ENCODE peak calls at places on chromosomes 11 and 22, in eight cellular contexts. K, R, V, H, C, T, M and Z are unnamed samples.

GRCh38 chr11:92739020-92739419 is 230.4 kb upstream of the MTNR1B start:
- DNase-seq in M (no peak), K (no peak), C (no peak), H (no peak), V (peak; percentile 10), T (no peak), R (no peak), Z (no peak)

GRCh38 chr22:19734163-19734562 is 10.8 kb downstream of the GP1BB start:
- DNase-seq in C (no peak), H (peak; percentile 64), T (no peak), M (no peak), V (no peak), R (no peak), K (no peak), Z (no peak)

GRCh38 chr11:43708776-43709175 is 28.2 kb downstream of the HSD17B12 start:
- DNase-seq in V (no peak), C (no peak), K (no peak), H (no peak), M (no peak), T (no peak), R (no peak), Z (peak; percentile 10)

GRCh38 chr11:107549253-107549953 is 16.1 kb downstream of the ALKBH8 start:
- DNase-seq in T (no peak), R (no peak), M (no peak), K (peak; percentile 51), H (no peak), V (peak; percentile 72), C (no peak), Z (peak; percentile 85)

GRCh38 chr22:30212363-30212995 is 34.1 kb downstream of the LIF start:
- DNase-seq in T (no peak), M (peak; percentile 63), K (peak; percentile 94), H (no peak), R (peak; percentile 80), C (no peak), V (no peak), Z (peak; percentile 95)

GRCh38 chr22:46894081-46894671 is 131.7 kb downstream of the TBC1D22A start:
- DNase-seq in M (no peak), H (no peak), C (peak; percentile 22), V (peak; percentile 14), R (no peak), K (peak; percentile 82), T (no peak), Z (no peak)

GRCh38 chr22:19448739-19449421 is 1.4 kb upstream of the C22orf39 start:
- DNase-seq in T (no peak), V (no peak), H (no peak), C (peak; percentile 58), K (no peak), R (no peak), M (no peak), Z (no peak)

GRCh38 chr22:40603088-40603605 is 33.4 kb downstream of the MRTFA start:
- DNase-seq in H (no peak), C (no peak), M (no peak), R (no peak), T (no peak), V (peak; percentile 71), K (peak; percentile 77), Z (peak; percentile 50)

GRCh38 chr11:81853791-81854190 is 879.9 kb downstream of the FAM181B start:
- DNase-seq in T (no peak), R (no peak), V (no peak), C (no peak), H (no peak), M (no peak), K (no peak), Z (no peak)

GRCh38 chr22:44108806-44109385 is 71.8 kb upstream of the PARVG start:
- DNase-seq in R (no peak), K (no peak), M (no peak), C (no peak), T (no peak), H (peak; percentile 61), V (no peak), Z (no peak)

GRCh38 chr22:32722441-32722840 is 79.1 kb upstream of the TIMP3 start:
- DNase-seq in R (no peak), T (no peak), H (no peak), C (no peak), V (no peak), M (no peak), K (no peak), Z (no peak)

GRCh38 chr11:101474666-101475065 is 109.1 kb downstream of the TRPC6 start:
- DNase-seq in K (no peak), C (no peak), M (no peak), V (no peak), R (no peak), T (no peak), H (no peak), Z (no peak)

GRCh38 chr22:44638966-44639739 is 62.9 kb upstream of the PRR5 start:
- DNase-seq in H (peak; percentile 72), R (peak; percentile 66), T (no peak), M (no peak), C (no peak), V (no peak), K (no peak), Z (no peak)

GRCh38 chr11:61775606-61776554 is 16.5 kb downstream of the TMEM258 start:
- DNase-seq in K (no peak), R (no peak), V (no peak), M (peak; percentile 18), H (no peak), T (no peak), C (no peak), Z (no peak)

DNA sequence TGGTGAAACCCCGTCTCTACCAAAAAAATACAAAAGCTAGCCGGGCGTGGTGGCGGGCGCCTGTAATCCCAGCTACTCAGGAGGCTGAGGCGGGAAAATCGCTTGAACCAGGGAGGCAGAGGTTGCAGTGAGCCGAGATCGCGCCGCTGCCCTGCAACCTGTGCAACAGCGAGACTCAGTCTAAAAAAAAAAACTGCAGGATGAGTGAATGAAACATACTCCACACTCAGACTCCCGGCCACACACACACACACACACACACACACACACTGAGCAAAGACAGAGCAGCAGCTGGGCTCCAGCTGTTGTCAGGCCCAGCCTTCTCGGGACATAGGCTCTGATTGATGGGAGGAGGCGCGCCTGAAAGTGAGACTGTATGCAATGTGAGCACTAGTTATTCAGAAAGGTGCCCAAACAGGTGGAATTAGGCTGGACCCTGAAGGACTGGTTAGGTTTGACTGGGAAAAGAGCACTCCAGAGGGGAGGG is 1.5 kb upstream of the PLEKHA7 start:
- DNase-seq in K (peak; percentile 52), T (peak; percentile 37), M (peak; percentile 66), V (peak; percentile 32), H (peak; percentile 48), C (no peak), R (no peak), Z (no peak)
- H3K4me1 ChIP-seq in K (peaks cover 20% of the 10 kb centered on the region), T (no peaks in the 10 kb centered on the region), M (no peaks in the 10 kb centered on the region), V (no peaks in the 10 kb centered on the region), H (peaks cover 6% of the 10 kb centered on the region), C (no peaks in the 10 kb centered on the region), R (no peaks in the 10 kb centered on the region), Z (peaks cover 27% of the 10 kb centered on the region)

GRCh38 chr11:116931206-116931953 is 94.0 kb upstream of the APOA1 start:
- DNase-seq in H (no peak), M (no peak), V (peak; percentile 65), T (no peak), C (no peak), R (peak; percentile 63), K (peak; percentile 15), Z (peak; percentile 94)

GRCh38 chr11:116930177-116930576 is 92.8 kb upstream of the APOA1 start:
- DNase-seq in C (peak; percentile 60), R (no peak), V (peak; percentile 56), K (peak; percentile 49), T (no peak), H (no peak), M (no peak), Z (no peak)

GRCh38 chr11:116930586-116930985 is 93.2 kb upstream of the APOA1 start:
- DNase-seq in M (no peak), K (no peak), T (no peak), H (no peak), V (no peak), C (no peak), R (no peak), Z (no peak)

GRCh38 chr11:116933961-116934360 is 96.5 kb upstream of the APOA1 start:
- DNase-seq in R (no peak), T (no peak), C (no peak), V (no peak), H (no peak), M (no peak), K (no peak), Z (no peak)

GRCh38 chr11:116932182-116932581 is 94.8 kb upstream of the APOA1 start:
- DNase-seq in T (no peak), H (no peak), V (no peak), C (no peak), K (no peak), M (no peak), R (no peak), Z (no peak)
- H3K4me1 ChIP-seq in T (no peaks in the 10 kb centered on the region), H (peaks cover 42% of the 10 kb centered on the region), V (peaks cover 31% of the 10 kb centered on the region), C (no peaks in the 10 kb centered on the region), K (no peaks in the 10 kb centered on the region), M (peaks cover 11% of the 10 kb centered on the region), R (no peaks in the 10 kb centered on the region), Z (peaks cover 23% of the 10 kb centered on the region)

GRCh38 chr11:67266424-67267187 is at the start of gene GRK2:
- DNase-seq in V (peak; percentile 76), C (peak; percentile 75), M (peak; percentile 81), R (no peak), T (peak; percentile 60), K (no peak), H (peak; percentile 92), Z (peak; percentile 58)
- H3K4me1 ChIP-seq in V (peaks cover 61% of the 10 kb centered on the region), C (peaks cover 19% of the 10 kb centered on the region), M (peaks cover 15% of the 10 kb centered on the region), R (no peaks in the 10 kb centered on the region), T (no peaks in the 10 kb centered on the region), K (peaks cover 53% of the 10 kb centered on the region), H (peaks cover 63% of the 10 kb centered on the region), Z (peaks cover 49% of the 10 kb centered on the region)

DNA sequence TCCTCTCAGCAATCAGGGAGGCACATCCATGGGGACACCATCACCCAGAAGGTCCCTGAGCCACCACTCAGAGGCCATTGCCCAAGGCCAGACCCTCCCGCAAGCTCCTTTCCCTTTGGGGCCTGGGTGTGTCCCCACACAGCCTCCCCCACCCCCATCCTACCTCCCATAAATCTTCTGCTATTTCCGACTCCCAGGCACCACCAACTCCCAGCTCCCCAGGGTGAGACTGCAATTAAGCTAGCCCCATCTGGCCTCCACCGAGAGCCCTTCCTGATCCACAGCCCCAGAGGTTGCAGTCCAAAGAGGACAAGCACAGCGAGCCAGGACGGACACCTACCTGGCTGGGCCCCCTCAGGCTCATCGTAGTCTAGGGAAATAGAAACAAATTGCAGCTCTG is 6.3 kb downstream of the ARHGAP1 start:
- DNase-seq in K (no peak), V (no peak), H (no peak), R (no peak), C (no peak), T (no peak), M (peak; percentile 43), Z (no peak)
- H3K4me1 ChIP-seq in K (peaks cover 50% of the 10 kb centered on the region), V (no peaks in the 10 kb centered on the region), H (peaks cover 27% of the 10 kb centered on the region), R (no peaks in the 10 kb centered on the region), C (peaks cover 5% of the 10 kb centered on the region), T (no peaks in the 10 kb centered on the region), M (peaks cover 14% of the 10 kb centered on the region), Z (no peaks in the 10 kb centered on the region)